ENCODE peak calls at places on chromosomes 2 and 18, in nine cellular contexts. One of them, this sample, is unnamed.

GRCh38 chr18:6578686-6579085 is 150.8 kb upstream of the ARHGAP28 start:
- DNase-seq in NCI-H524 treated with DMSO at 0.1 percent for 48 hours: no peak
- DNase-seq in astrocyte of the spinal cord: no peak
- DNase-seq in H54: no peak
- DNase-seq in LoVo: no peak
- DNase-seq in esophagus squamous epithelium: no peak
- DNase-seq in left ventricle myocardium superior: no peak
- DNase-seq in activated CD4-positive, CD25-positive, alpha-beta regulatory T cell: no peak
- DNase-seq in mesendoderm: peak; percentile 64
- DNase-seq in this sample: no peak

GRCh38 chr2:218711550-218711929 is 905 bp downstream of the TTLL4 start:
- DNase-seq in astrocyte of the spinal cord: peak; percentile 32
- DNase-seq in mesendoderm: no peak
- DNase-seq in activated CD4-positive, CD25-positive, alpha-beta regulatory T cell: no peak
- DNase-seq in LoVo: no peak
- DNase-seq in NCI-H524 treated with DMSO at 0.1 percent for 48 hours: peak; percentile 3
- DNase-seq in esophagus squamous epithelium: no peak
- DNase-seq in H54: no peak
- DNase-seq in left ventricle myocardium superior: no peak
- DNase-seq in this sample: no peak

GRCh38 chr2:99389371-99389770 is 52.2 kb downstream of the EIF5B start:
- DNase-seq in left ventricle myocardium superior: no peak
- DNase-seq in H54: no peak
- DNase-seq in LoVo: no peak
- DNase-seq in mesendoderm: no peak
- DNase-seq in esophagus squamous epithelium: no peak
- DNase-seq in activated CD4-positive, CD25-positive, alpha-beta regulatory T cell: no peak
- DNase-seq in astrocyte of the spinal cord: peak; percentile 45
- DNase-seq in NCI-H524 treated with DMSO at 0.1 percent for 48 hours: no peak
- DNase-seq in this sample: no peak

GRCh38 chr18:79641722-79642497 is 37.7 kb upstream of the CTDP1 start:
- DNase-seq in esophagus squamous epithelium: no peak
- DNase-seq in activated CD4-positive, CD25-positive, alpha-beta regulatory T cell: no peak
- DNase-seq in LoVo: no peak
- DNase-seq in H54: no peak
- DNase-seq in mesendoderm: no peak
- DNase-seq in astrocyte of the spinal cord: no peak
- DNase-seq in NCI-H524 treated with DMSO at 0.1 percent for 48 hours: no peak
- DNase-seq in left ventricle myocardium superior: no peak
- DNase-seq in this sample: no peak

GRCh38 chr2:939936-940620 is 10.6 kb upstream of the SNTG2 start:
- DNase-seq in NCI-H524 treated with DMSO at 0.1 percent for 48 hours: no peak
- DNase-seq in activated CD4-positive, CD25-positive, alpha-beta regulatory T cell: no peak
- DNase-seq in esophagus squamous epithelium: no peak
- DNase-seq in LoVo: no peak
- DNase-seq in H54: no peak
- DNase-seq in mesendoderm: no peak
- DNase-seq in left ventricle myocardium superior: no peak
- DNase-seq in astrocyte of the spinal cord: peak; percentile 52
- DNase-seq in this sample: no peak

GRCh38 chr2:235234711-235235110 is 259.1 kb upstream of the AGAP1 start:
- DNase-seq in activated CD4-positive, CD25-positive, alpha-beta regulatory T cell: no peak
- DNase-seq in LoVo: no peak
- DNase-seq in NCI-H524 treated with DMSO at 0.1 percent for 48 hours: no peak
- DNase-seq in mesendoderm: no peak
- DNase-seq in H54: no peak
- DNase-seq in astrocyte of the spinal cord: no peak
- DNase-seq in left ventricle myocardium superior: no peak
- DNase-seq in esophagus squamous epithelium: no peak
- DNase-seq in this sample: no peak

GRCh38 chr2:232927041-232927792 is 57.2 kb downstream of the SNORC start:
- DNase-seq in activated CD4-positive, CD25-positive, alpha-beta regulatory T cell: no peak
- DNase-seq in astrocyte of the spinal cord: no peak
- DNase-seq in NCI-H524 treated with DMSO at 0.1 percent for 48 hours: no peak
- DNase-seq in H54: peak; percentile 49
- DNase-seq in LoVo: no peak
- DNase-seq in left ventricle myocardium superior: peak; percentile 30
- DNase-seq in mesendoderm: no peak
- DNase-seq in esophagus squamous epithelium: no peak
- DNase-seq in this sample: no peak

GRCh38 chr2:229868794-229869193 is 53.0 kb downstream of the TRIP12 start:
- DNase-seq in NCI-H524 treated with DMSO at 0.1 percent for 48 hours: no peak
- DNase-seq in esophagus squamous epithelium: no peak
- DNase-seq in left ventricle myocardium superior: no peak
- DNase-seq in LoVo: no peak
- DNase-seq in mesendoderm: no peak
- DNase-seq in activated CD4-positive, CD25-positive, alpha-beta regulatory T cell: no peak
- DNase-seq in H54: no peak
- DNase-seq in astrocyte of the spinal cord: no peak
- DNase-seq in this sample: no peak

GRCh38 chr2:37583867-37584266 is 87.6 kb downstream of the CDC42EP3 start:
- DNase-seq in LoVo: no peak
- DNase-seq in H54: no peak
- DNase-seq in left ventricle myocardium superior: no peak
- DNase-seq in mesendoderm: peak; percentile 27
- DNase-seq in esophagus squamous epithelium: no peak
- DNase-seq in activated CD4-positive, CD25-positive, alpha-beta regulatory T cell: no peak
- DNase-seq in NCI-H524 treated with DMSO at 0.1 percent for 48 hours: no peak
- DNase-seq in astrocyte of the spinal cord: peak; percentile 68
- DNase-seq in this sample: no peak

GRCh38 chr18:49447810-49448745 is 12.4 kb downstream of the DYM start:
- DNase-seq in mesendoderm: peak; percentile 91
- DNase-seq in NCI-H524 treated with DMSO at 0.1 percent for 48 hours: no peak
- DNase-seq in esophagus squamous epithelium: no peak
- DNase-seq in activated CD4-positive, CD25-positive, alpha-beta regulatory T cell: peak; percentile 6
- DNase-seq in LoVo: peak; percentile 57
- DNase-seq in H54: no peak
- DNase-seq in astrocyte of the spinal cord: peak; percentile 59
- DNase-seq in left ventricle myocardium superior: no peak
- DNase-seq in this sample: no peak

GRCh38 chr2:51662187-51662586 is 630.3 kb upstream of the NRXN1 start:
- DNase-seq in esophagus squamous epithelium: no peak
- DNase-seq in H54: no peak
- DNase-seq in NCI-H524 treated with DMSO at 0.1 percent for 48 hours: no peak
- DNase-seq in activated CD4-positive, CD25-positive, alpha-beta regulatory T cell: no peak
- DNase-seq in LoVo: no peak
- DNase-seq in left ventricle myocardium superior: no peak
- DNase-seq in mesendoderm: peak; percentile 14
- DNase-seq in astrocyte of the spinal cord: no peak
- DNase-seq in this sample: no peak

GRCh38 chr2:80863166-80863714 is 558.7 kb upstream of the LRRTM1 start:
- DNase-seq in left ventricle myocardium superior: no peak
- DNase-seq in astrocyte of the spinal cord: no peak
- DNase-seq in activated CD4-positive, CD25-positive, alpha-beta regulatory T cell: no peak
- DNase-seq in esophagus squamous epithelium: no peak
- DNase-seq in LoVo: no peak
- DNase-seq in NCI-H524 treated with DMSO at 0.1 percent for 48 hours: no peak
- DNase-seq in mesendoderm: no peak
- DNase-seq in H54: no peak
- DNase-seq in this sample: no peak

GRCh38 chr2:210859314-210859713 is 302.9 kb downstream of the CPS1 start:
- DNase-seq in activated CD4-positive, CD25-positive, alpha-beta regulatory T cell: no peak
- DNase-seq in NCI-H524 treated with DMSO at 0.1 percent for 48 hours: no peak
- DNase-seq in H54: no peak
- DNase-seq in mesendoderm: no peak
- DNase-seq in esophagus squamous epithelium: no peak
- DNase-seq in left ventricle myocardium superior: no peak
- DNase-seq in astrocyte of the spinal cord: no peak
- DNase-seq in LoVo: no peak
- DNase-seq in this sample: no peak

GRCh38 chr2:30250421-30250820 is 19.1 kb downstream of the LBH start:
- DNase-seq in NCI-H524 treated with DMSO at 0.1 percent for 48 hours: no peak
- DNase-seq in esophagus squamous epithelium: no peak
- DNase-seq in astrocyte of the spinal cord: no peak
- DNase-seq in mesendoderm: no peak
- DNase-seq in LoVo: no peak
- DNase-seq in activated CD4-positive, CD25-positive, alpha-beta regulatory T cell: no peak
- DNase-seq in H54: no peak
- DNase-seq in left ventricle myocardium superior: no peak
- DNase-seq in this sample: no peak

GRCh38 chr2:44578401-44579135 is 216.8 kb downstream of the CAMKMT start:
- DNase-seq in esophagus squamous epithelium: no peak
- DNase-seq in left ventricle myocardium superior: no peak
- DNase-seq in NCI-H524 treated with DMSO at 0.1 percent for 48 hours: no peak
- DNase-seq in activated CD4-positive, CD25-positive, alpha-beta regulatory T cell: no peak
- DNase-seq in astrocyte of the spinal cord: peak; percentile 53
- DNase-seq in LoVo: no peak
- DNase-seq in H54: no peak
- DNase-seq in mesendoderm: no peak
- DNase-seq in this sample: no peak

GRCh38 chr18:29181151-29181901 is 1004.4 kb upstream of the CDH2 start:
- DNase-seq in astrocyte of the spinal cord: peak; percentile 95
- DNase-seq in NCI-H524 treated with DMSO at 0.1 percent for 48 hours: no peak
- DNase-seq in left ventricle myocardium superior: no peak
- DNase-seq in activated CD4-positive, CD25-positive, alpha-beta regulatory T cell: no peak
- DNase-seq in esophagus squamous epithelium: no peak
- DNase-seq in mesendoderm: no peak
- DNase-seq in H54: no peak
- DNase-seq in LoVo: no peak
- DNase-seq in this sample: no peak

GRCh38 chr18:78912862-78913261 is 66.8 kb upstream of the SALL3 start:
- DNase-seq in left ventricle myocardium superior: no peak
- DNase-seq in H54: no peak
- DNase-seq in astrocyte of the spinal cord: no peak
- DNase-seq in esophagus squamous epithelium: no peak
- DNase-seq in LoVo: no peak
- DNase-seq in activated CD4-positive, CD25-positive, alpha-beta regulatory T cell: no peak
- DNase-seq in NCI-H524 treated with DMSO at 0.1 percent for 48 hours: no peak
- DNase-seq in mesendoderm: no peak
- DNase-seq in this sample: no peak

GRCh38 chr2:31271851-31272267 is 37.9 kb downstream of the EHD3 start:
- DNase-seq in esophagus squamous epithelium: no peak
- DNase-seq in H54: no peak
- DNase-seq in NCI-H524 treated with DMSO at 0.1 percent for 48 hours: no peak
- DNase-seq in activated CD4-positive, CD25-positive, alpha-beta regulatory T cell: no peak
- DNase-seq in left ventricle myocardium superior: no peak
- DNase-seq in astrocyte of the spinal cord: no peak
- DNase-seq in mesendoderm: peak; percentile 63
- DNase-seq in LoVo: no peak
- DNase-seq in this sample: no peak

This sample was measured in cerebellar nuclear complex.